ENCODE peak calls at places on chromosomes 1 and 21, in six cellular contexts. O is heart left ventricle; N is HTR-8/SVneo; G is fibroblast of mammary gland; E is central memory CD4-positive, alpha-beta T cell; J is SK-N-DZ. T is an unnamed sample.

GRCh38 chr1:55718758-55719671 is 503.9 kb upstream of the USP24 start:
- DNase-seq in O (peak; percentile 53), N (peak; percentile 59), G (peak; percentile 100), E (no peak), J (no peak), T (no peak)

GRCh38 chr1:20466231-20466630 is 19.8 kb downstream of the CAMK2N1 start:
- DNase-seq in O (no peak), N (no peak), G (no peak), E (no peak), J (no peak), T (no peak)

GRCh38 chr1:68675336-68675735 is 178.5 kb upstream of the DEPDC1 start:
- DNase-seq in O (no peak), N (no peak), G (peak; percentile 8), E (no peak), J (no peak), T (no peak)

GRCh38 chr1:192571706-192572105 is 3.9 kb upstream of the RGS1 start:
- DNase-seq in O (no peak), N (no peak), G (no peak), E (peak; percentile 21), J (no peak), T (no peak)

GRCh38 chr1:231210126-231210525 is 30.9 kb upstream of the GNPAT start:
- DNase-seq in O (no peak), N (no peak), G (no peak), E (no peak), J (no peak), T (no peak)

GRCh38 chr1:115340879-115341278 is 2.8 kb upstream of the NGF start:
- DNase-seq in O (peak; percentile 52), N (no peak), G (no peak), E (no peak), J (no peak), T (no peak)

GRCh38 chr1:164748253-164748899 is 189.4 kb downstream of the PBX1 start:
- DNase-seq in O (peak; percentile 64), N (peak; percentile 51), G (peak; percentile 100), E (no peak), J (no peak), T (no peak)

GRCh38 chr1:92461364-92462097 is 25.2 kb downstream of the GFI1 start:
- DNase-seq in O (no peak), N (no peak), G (no peak), E (no peak), J (no peak), T (no peak)

GRCh38 chr21:27802816-27803475 is 836.1 kb upstream of the ADAMTS5 start:
- DNase-seq in O (no peak), N (peak; percentile 23), G (peak; percentile 60), E (no peak), J (no peak), T (peak; percentile 52)

T was measured in A673.